ENCODE peak calls at places on chromosomes 16 and 17, in six cellular contexts. One of them, this sample, is unnamed. For H3K4me1, the result is how much of the 10 kb centered on the place peaks cover.

GRCh38 chr17:68344701-68345136 is 53.4 kb downstream of the ARSG start:
- DNase-seq in CD8-positive, alpha-beta memory T cell: peak
- DNase-seq in cardiac muscle cell: no peak
- DNase-seq in adrenal gland: no peak
- DNase-seq in breast epithelium: no peak
- DNase-seq in right lobe of liver: no peak
- DNase-seq in this sample: no peak

GRCh38 chr16:48284772-48285409 is 37.6 kb upstream of the ABCC11 start:
- DNase-seq in CD8-positive, alpha-beta memory T cell: no peak
- DNase-seq in cardiac muscle cell: no peak
- DNase-seq in adrenal gland: no peak
- DNase-seq in breast epithelium: no peak
- DNase-seq in right lobe of liver: no peak
- DNase-seq in this sample: no peak

GRCh38 chr17:14123579-14124278 is 54.4 kb downstream of the COX10 start:
- DNase-seq in CD8-positive, alpha-beta memory T cell: no peak
- DNase-seq in cardiac muscle cell: no peak
- DNase-seq in adrenal gland: no peak
- DNase-seq in breast epithelium: no peak
- DNase-seq in right lobe of liver: no peak
- DNase-seq in this sample: no peak

GRCh38 chr17:1511290-1511689 is 5.1 kb downstream of the INPP5K start:
- DNase-seq in CD8-positive, alpha-beta memory T cell: no peak
- DNase-seq in cardiac muscle cell: no peak
- DNase-seq in adrenal gland: peak
- DNase-seq in breast epithelium: no peak
- DNase-seq in right lobe of liver: no peak
- DNase-seq in this sample: peak

GRCh38 chr16:50202926-50203624 is 50.0 kb downstream of the TENT4B start:
- DNase-seq in CD8-positive, alpha-beta memory T cell: no peak
- DNase-seq in cardiac muscle cell: peak
- DNase-seq in adrenal gland: no peak
- DNase-seq in breast epithelium: no peak
- DNase-seq in right lobe of liver: no peak
- DNase-seq in this sample: no peak

GRCh38 chr17:30924341-30924740 is 2.6 kb downstream of the ADAP2 start:
- DNase-seq in CD8-positive, alpha-beta memory T cell: no peak
- DNase-seq in cardiac muscle cell: no peak
- DNase-seq in adrenal gland: no peak
- DNase-seq in breast epithelium: no peak
- DNase-seq in right lobe of liver: no peak
- DNase-seq in this sample: no peak

GRCh38 chr17:4247361-4247980 is 16.3 kb downstream of the ANKFY1 start:
- DNase-seq in CD8-positive, alpha-beta memory T cell: no peak
- DNase-seq in cardiac muscle cell: no peak
- DNase-seq in adrenal gland: no peak
- DNase-seq in breast epithelium: no peak
- DNase-seq in right lobe of liver: no peak
- DNase-seq in this sample: no peak

GRCh38 chr17:50464121-50464520 is 4.6 kb downstream of the CHAD start:
- DNase-seq in CD8-positive, alpha-beta memory T cell: no peak
- DNase-seq in cardiac muscle cell: no peak
- DNase-seq in adrenal gland: no peak
- DNase-seq in breast epithelium: no peak
- DNase-seq in right lobe of liver: no peak
- DNase-seq in this sample: no peak

GRCh38 chr16:16163571-16163970 is 59.7 kb downstream of the ABCC6 start:
- DNase-seq in CD8-positive, alpha-beta memory T cell: no peak
- DNase-seq in cardiac muscle cell: no peak
- DNase-seq in adrenal gland: no peak
- DNase-seq in breast epithelium: no peak
- DNase-seq in right lobe of liver: no peak
- DNase-seq in this sample: no peak

GRCh38 chr16:11792404-11793260 is 4.4 kb downstream of the ZC3H7A start:
- DNase-seq in CD8-positive, alpha-beta memory T cell: no peak
- DNase-seq in cardiac muscle cell: peak
- DNase-seq in adrenal gland: no peak
- DNase-seq in breast epithelium: no peak
- DNase-seq in right lobe of liver: no peak
- DNase-seq in this sample: no peak

GRCh38 chr17:35447494-35447893 is 1.1 kb downstream of the SLFN13 start:
- DNase-seq in CD8-positive, alpha-beta memory T cell: no peak
- DNase-seq in cardiac muscle cell: no peak
- DNase-seq in adrenal gland: no peak
- DNase-seq in breast epithelium: no peak
- DNase-seq in right lobe of liver: no peak
- DNase-seq in this sample: no peak

GRCh38 chr16:31201511-31202401 is 804 bp downstream of the PYCARD start:
- DNase-seq in CD8-positive, alpha-beta memory T cell: peak
- DNase-seq in cardiac muscle cell: no peak
- DNase-seq in adrenal gland: no peak
- DNase-seq in breast epithelium: no peak
- DNase-seq in right lobe of liver: peak
- DNase-seq in this sample: peak

GRCh38 chr17:50867856-50868438 is 1.8 kb upstream of the TOB1 start:
- DNase-seq in CD8-positive, alpha-beta memory T cell: no peak
- DNase-seq in cardiac muscle cell: no peak
- DNase-seq in adrenal gland: no peak
- DNase-seq in breast epithelium: no peak
- DNase-seq in right lobe of liver: no peak
- DNase-seq in this sample: no peak

GRCh38 chr16:71431176-71431575 is 10.7 kb downstream of the TLE7 start:
- DNase-seq in CD8-positive, alpha-beta memory T cell: no peak
- DNase-seq in cardiac muscle cell: no peak
- DNase-seq in adrenal gland: no peak
- DNase-seq in breast epithelium: no peak
- DNase-seq in right lobe of liver: no peak
- DNase-seq in this sample: no peak

GRCh38 chr17:60087882-60088669 is 9.4 kb upstream of the HEATR6 start:
- DNase-seq in CD8-positive, alpha-beta memory T cell: no peak
- DNase-seq in cardiac muscle cell: no peak
- DNase-seq in adrenal gland: peak
- DNase-seq in breast epithelium: no peak
- DNase-seq in right lobe of liver: no peak
- DNase-seq in this sample: no peak

GRCh38 chr16:12900599-12901203 is 697 bp upstream of the SHISA9 start:
- DNase-seq in CD8-positive, alpha-beta memory T cell: no peak
- DNase-seq in cardiac muscle cell: no peak
- DNase-seq in adrenal gland: no peak
- DNase-seq in breast epithelium: no peak
- DNase-seq in right lobe of liver: no peak
- DNase-seq in this sample: no peak

GRCh38 chr16:57084996-57085395 is 7.4 kb upstream of the CPNE2 start:
- DNase-seq in CD8-positive, alpha-beta memory T cell: no peak
- DNase-seq in cardiac muscle cell: no peak
- DNase-seq in adrenal gland: no peak
- DNase-seq in breast epithelium: no peak
- DNase-seq in right lobe of liver: no peak
- DNase-seq in this sample: no peak

GRCh38 chr16:83727751-83728352 is 79.9 kb upstream of the HSBP1 start:
- DNase-seq in CD8-positive, alpha-beta memory T cell: no peak
- DNase-seq in cardiac muscle cell: no peak
- DNase-seq in adrenal gland: no peak
- DNase-seq in breast epithelium: no peak
- DNase-seq in right lobe of liver: no peak
- DNase-seq in this sample: no peak

GRCh38 chr17:29048440-29049360 is 5.8 kb downstream of the PIPOX start:
- DNase-seq in CD8-positive, alpha-beta memory T cell: no peak
- DNase-seq in cardiac muscle cell: peak
- DNase-seq in adrenal gland: peak
- DNase-seq in breast epithelium: no peak
- DNase-seq in right lobe of liver: no peak
- DNase-seq in this sample: no peak

GRCh38 chr16:70526403-70526802 is 2.8 kb downstream of the SF3B3 start:
- DNase-seq in CD8-positive, alpha-beta memory T cell: no peak
- DNase-seq in cardiac muscle cell: no peak
- DNase-seq in adrenal gland: no peak
- DNase-seq in breast epithelium: no peak
- DNase-seq in right lobe of liver: no peak
- DNase-seq in this sample: no peak

GRCh38 chr16:3482659-3483241 is 12.5 kb downstream of the C16orf90 start:
- DNase-seq in CD8-positive, alpha-beta memory T cell: no peak
- DNase-seq in cardiac muscle cell: no peak
- DNase-seq in adrenal gland: no peak
- DNase-seq in breast epithelium: no peak
- DNase-seq in right lobe of liver: no peak
- DNase-seq in this sample: no peak

GRCh38 chr17:49755681-49756283 is 8.1 kb downstream of the FAM117A start:
- DNase-seq in CD8-positive, alpha-beta memory T cell: no peak
- DNase-seq in cardiac muscle cell: peak
- DNase-seq in adrenal gland: no peak
- DNase-seq in breast epithelium: no peak
- DNase-seq in right lobe of liver: no peak
- DNase-seq in this sample: no peak

GRCh38 chr17:79836952-79837887 is 2.0 kb downstream of the CBX4 start:
- DNase-seq in CD8-positive, alpha-beta memory T cell: peak
- DNase-seq in cardiac muscle cell: peak
- DNase-seq in adrenal gland: peak
- DNase-seq in breast epithelium: peak
- DNase-seq in right lobe of liver: peak
- DNase-seq in this sample: peak

GRCh38 chr17:79837888-79838540 is 1.2 kb downstream of the CBX4 start:
- DNase-seq in CD8-positive, alpha-beta memory T cell: no peak
- DNase-seq in cardiac muscle cell: no peak
- DNase-seq in adrenal gland: peak
- DNase-seq in breast epithelium: no peak
- DNase-seq in right lobe of liver: no peak
- DNase-seq in this sample: no peak

GRCh38 chr17:79839363-79840203 is at the start of gene CBX4:
- DNase-seq in CD8-positive, alpha-beta memory T cell: peak
- DNase-seq in cardiac muscle cell: peak
- DNase-seq in adrenal gland: peak
- DNase-seq in breast epithelium: peak
- DNase-seq in right lobe of liver: peak
- DNase-seq in this sample: peak

GRCh38 chr17:79840204-79840988 is 1.2 kb upstream of the CBX4 start:
- DNase-seq in CD8-positive, alpha-beta memory T cell: no peak
- DNase-seq in cardiac muscle cell: peak
- DNase-seq in adrenal gland: peak
- DNase-seq in breast epithelium: peak
- DNase-seq in right lobe of liver: peak
- DNase-seq in this sample: peak

DNA sequence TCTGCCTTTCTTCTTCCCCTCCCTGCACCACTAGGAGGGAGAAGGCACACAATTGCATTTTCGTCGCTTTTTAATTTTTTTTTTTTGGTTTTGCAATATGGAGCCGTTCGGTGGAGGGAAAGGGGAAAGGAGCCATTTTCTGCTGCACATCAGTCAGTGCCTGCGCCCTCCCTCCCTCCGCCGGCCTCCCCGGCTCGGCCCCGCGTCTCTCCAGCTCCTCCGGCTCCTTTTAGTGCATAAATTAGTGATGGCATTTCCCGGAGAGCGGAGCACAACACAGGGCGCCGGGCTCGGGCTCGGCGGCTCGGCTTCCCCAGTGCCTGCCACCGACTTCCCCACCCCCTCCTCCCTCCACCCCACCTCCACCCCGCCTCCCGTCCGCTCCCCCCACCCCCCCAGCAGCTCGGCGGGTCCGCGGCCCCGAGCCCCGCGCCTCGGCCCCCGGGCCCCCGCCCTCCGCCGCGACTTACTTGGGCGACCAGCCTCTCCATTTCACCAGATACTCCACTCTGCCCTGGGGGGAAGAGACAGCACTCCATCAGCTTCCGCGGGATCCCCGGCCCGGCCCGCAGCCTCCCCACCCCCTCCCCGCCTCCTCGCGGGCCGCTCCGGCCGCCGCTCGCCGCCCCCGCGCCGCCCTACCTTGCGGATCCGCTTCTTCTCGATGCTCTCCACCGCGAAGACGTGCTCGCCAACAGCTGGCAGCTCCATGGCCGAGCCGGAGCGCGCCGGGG is 532 bp downstream of the CBX4 start:
- DNase-seq in CD8-positive, alpha-beta memory T cell: peak
- DNase-seq in cardiac muscle cell: peak
- DNase-seq in adrenal gland: peak
- DNase-seq in breast epithelium: no peak
- DNase-seq in right lobe of liver: peak
- DNase-seq in this sample: peak
- H3K4me1 ChIP-seq in CD8-positive, alpha-beta memory T cell: half or more
- H3K4me1 ChIP-seq in cardiac muscle cell: under half
- H3K4me1 ChIP-seq in adrenal gland: under half
- H3K4me1 ChIP-seq in breast epithelium: under half
- H3K4me1 ChIP-seq in right lobe of liver: half or more
- H3K4me1 ChIP-seq in this sample: half or more

DNA sequence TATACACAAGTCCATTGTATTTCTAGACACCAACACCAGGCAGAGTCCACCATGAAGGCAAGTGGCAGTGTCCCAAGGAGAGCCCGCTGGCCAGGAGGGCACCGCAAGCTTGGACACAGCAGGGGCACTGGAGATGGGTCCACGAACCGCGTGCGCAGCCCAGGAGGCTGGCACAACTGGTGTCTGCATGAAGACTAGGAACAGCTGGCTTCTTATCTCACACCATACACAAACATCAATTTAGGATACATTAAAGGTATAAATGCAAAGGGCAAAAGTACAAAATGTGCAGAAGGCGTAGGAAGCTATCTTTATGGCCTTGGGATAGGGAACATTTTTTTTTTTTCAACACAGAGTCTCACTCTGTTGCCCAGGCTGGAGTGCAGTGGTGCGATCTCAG is 52.4 kb downstream of the ANKRD11 start:
- DNase-seq in CD8-positive, alpha-beta memory T cell: no peak
- DNase-seq in cardiac muscle cell: no peak
- DNase-seq in adrenal gland: no peak
- DNase-seq in breast epithelium: no peak
- DNase-seq in right lobe of liver: no peak
- DNase-seq in this sample: no peak
- H3K4me1 ChIP-seq in CD8-positive, alpha-beta memory T cell: half or more
- H3K4me1 ChIP-seq in cardiac muscle cell: under half
- H3K4me1 ChIP-seq in adrenal gland: under half
- H3K4me1 ChIP-seq in breast epithelium: under half
- H3K4me1 ChIP-seq in right lobe of liver: under half
- H3K4me1 ChIP-seq in this sample: half or more

GRCh38 chr16:23432176-23433128 is 20.5 kb downstream of the COG7 start:
- DNase-seq in CD8-positive, alpha-beta memory T cell: no peak
- DNase-seq in cardiac muscle cell: no peak
- DNase-seq in adrenal gland: no peak
- DNase-seq in breast epithelium: no peak
- DNase-seq in right lobe of liver: no peak
- DNase-seq in this sample: no peak
- H3K4me1 ChIP-seq in CD8-positive, alpha-beta memory T cell: under half
- H3K4me1 ChIP-seq in cardiac muscle cell: under half
- H3K4me1 ChIP-seq in adrenal gland: under half
- H3K4me1 ChIP-seq in breast epithelium: under half
- H3K4me1 ChIP-seq in right lobe of liver: under half
- H3K4me1 ChIP-seq in this sample: under half

DNA sequence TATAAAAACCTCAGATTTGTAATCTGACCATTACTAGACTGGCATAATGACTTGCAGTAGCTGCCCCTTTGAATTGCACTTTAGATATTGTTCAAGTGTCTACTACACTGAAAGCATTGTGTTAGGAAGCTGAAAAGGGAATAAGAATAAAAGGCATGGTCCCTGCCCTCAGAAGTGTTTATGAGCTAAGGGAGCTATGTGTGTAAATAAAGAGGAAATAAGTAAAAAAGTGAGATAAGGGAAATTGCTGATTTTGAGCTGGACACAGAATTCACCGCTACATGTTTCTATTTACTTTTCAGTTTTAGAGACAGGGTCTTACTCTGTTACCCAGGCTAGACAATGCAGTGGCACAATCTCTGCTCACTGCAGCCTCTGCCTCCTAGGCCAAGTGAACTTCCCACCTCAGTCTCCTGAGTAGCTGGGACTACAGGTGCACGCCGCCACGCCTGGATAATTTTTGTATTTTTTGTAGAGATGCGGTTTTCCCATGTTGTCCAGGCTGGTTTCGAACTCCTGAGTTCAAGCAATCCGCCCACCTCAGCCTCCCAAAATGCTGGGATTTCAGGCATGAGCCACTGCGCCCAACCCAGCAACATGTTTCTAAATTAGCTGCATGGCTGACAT is 57.0 kb downstream of the GRB2 start:
- DNase-seq in CD8-positive, alpha-beta memory T cell: no peak
- DNase-seq in cardiac muscle cell: no peak
- DNase-seq in adrenal gland: no peak
- DNase-seq in breast epithelium: no peak
- DNase-seq in right lobe of liver: no peak
- DNase-seq in this sample: no peak
- H3K4me1 ChIP-seq in CD8-positive, alpha-beta memory T cell: half or more
- H3K4me1 ChIP-seq in cardiac muscle cell: under half
- H3K4me1 ChIP-seq in adrenal gland: under half
- H3K4me1 ChIP-seq in breast epithelium: under half
- H3K4me1 ChIP-seq in right lobe of liver: under half
- H3K4me1 ChIP-seq in this sample: half or more

This sample was measured in left ventricle myocardium inferior.